ENCODE peak calls at places on chromosomes 3 and 15, in nine cellular contexts. B is aorta; L is NCI-H1105; D is activated T-cell treated with anti-CD3 and anti-CD28 coated beads for 1 hour; Q is amniotic stem cell; V is ACHN; J is stimulated activated CD4-positive, alpha-beta T cell treated with anti-CD3 and anti-CD28 coated beads, Interleukin-12 subunit alpha, Interleukin-12 subunit beta, amount 100 ng/mL, for 48 hours; W is activated CD4-positive, CD25-positive, alpha-beta regulatory T cell; P is foreskin melanocyte. G is an unnamed sample.

GRCh38 chr15:22253676-22254408 is 173.5 kb downstream of the OR4M2 start:
- DNase-seq in W (no peak), V (no peak), L (no peak), Q (no peak), D (no peak), B (no peak), J (no peak), P (no peak), G (no peak)

GRCh38 chr3:128495435-128495970 is 2.5 kb upstream of the GATA2 start:
- DNase-seq in J (no peak), P (no peak), L (no peak), W (no peak), B (no peak), D (no peak), V (no peak), Q (no peak), G (no peak)

GRCh38 chr3:112304611-112305010 is 10.6 kb upstream of the SLC9C1 start:
- DNase-seq in V (no peak), W (no peak), J (no peak), L (no peak), D (no peak), P (peak), B (no peak), Q (no peak), G (no peak)

GRCh38 chr15:70383856-70384255 is 286.1 kb upstream of the TLE3 start:
- DNase-seq in L (no peak), Q (no peak), V (no peak), W (no peak), B (no peak), P (no peak), D (no peak), J (no peak), G (no peak)

GRCh38 chr3:104273046-104273649 is 1093.6 kb upstream of the ALCAM start:
- DNase-seq in D (no peak), Q (peak), V (peak), B (no peak), J (no peak), L (peak), W (no peak), P (no peak), G (no peak)

GRCh38 chr15:33500432-33500831 is 189.7 kb downstream of the RYR3 start:
- DNase-seq in J (no peak), B (no peak), W (no peak), D (no peak), L (no peak), V (no peak), Q (no peak), P (no peak), G (no peak)

GRCh38 chr3:15633766-15634588 is 32.4 kb downstream of the BTD start:
- DNase-seq in D (no peak), B (no peak), L (no peak), V (no peak), Q (no peak), J (no peak), P (peak), W (no peak), G (no peak)

GRCh38 chr15:101159096-101159935 is 92.5 kb downstream of the CHSY1 start:
- DNase-seq in B (peak), P (no peak), J (no peak), V (no peak), L (no peak), W (no peak), Q (no peak), D (no peak), G (no peak)

GRCh38 chr3:171255236-171255806 is 204.9 kb downstream of the TNIK start:
- DNase-seq in V (no peak), J (no peak), Q (no peak), P (no peak), W (no peak), L (no peak), B (no peak), D (no peak), G (no peak)

GRCh38 chr3:183181606-183182005 is 19.1 kb upstream of the LAMP3 start:
- DNase-seq in B (no peak), J (no peak), V (no peak), W (no peak), Q (no peak), D (no peak), L (no peak), P (no peak), G (no peak)

GRCh38 chr3:156274791-156275190 is 154.4 kb downstream of the KCNAB1 start:
- DNase-seq in D (no peak), W (no peak), P (no peak), L (no peak), B (no peak), J (no peak), V (no peak), Q (no peak), G (no peak)

GRCh38 chr3:47978386-47978785 is 37.8 kb downstream of the MAP4 start:
- DNase-seq in Q (no peak), D (no peak), V (peak), W (no peak), J (no peak), B (no peak), P (no peak), L (no peak), G (no peak)

GRCh38 chr15:67125589-67126502 is 60.4 kb downstream of the SMAD3 start:
- DNase-seq in P (no peak), Q (peak), V (peak), D (no peak), J (no peak), B (peak), L (no peak), W (no peak), G (peak)

GRCh38 chr3:133135303-133135702 is 97.1 kb downstream of the TMEM108 start:
- DNase-seq in P (no peak), W (no peak), B (no peak), J (no peak), Q (no peak), L (no peak), V (no peak), D (no peak), G (no peak)

GRCh38 chr15:62579842-62580241 is 414.8 kb upstream of the C2CD4B start:
- DNase-seq in V (no peak), P (no peak), J (no peak), W (no peak), B (no peak), L (no peak), D (no peak), Q (no peak), G (no peak)

GRCh38 chr3:148158210-148158609 is 539.5 kb upstream of the AGTR1 start:
- DNase-seq in J (no peak), P (peak), L (no peak), W (no peak), D (no peak), Q (no peak), V (peak), B (peak), G (peak)

GRCh38 chr3:31732548-31732947 is 199.8 kb downstream of the STT3B start:
- DNase-seq in D (no peak), Q (no peak), P (no peak), L (peak), V (no peak), B (no peak), J (no peak), W (no peak), G (peak)

GRCh38 chr3:16520636-16521579 is 7.4 kb upstream of the RFTN1 start:
- DNase-seq in D (no peak), P (no peak), V (no peak), Q (no peak), L (no peak), J (no peak), W (no peak), B (no peak), G (no peak)

GRCh38 chr15:101675796-101676582 is 23.8 kb upstream of the TM2D3 start:
- DNase-seq in W (no peak), P (peak), Q (no peak), D (no peak), L (no peak), J (no peak), V (no peak), B (no peak), G (no peak)

GRCh38 chr3:149376728-149377407 is 581 bp downstream of the TM4SF1 start:
- DNase-seq in V (no peak), Q (no peak), J (no peak), P (no peak), B (no peak), D (no peak), L (no peak), W (no peak), G (no peak)

GRCh38 chr3:100525753-100526612 is 33.6 kb downstream of the TMEM45A start:
- DNase-seq in D (no peak), B (peak), W (no peak), P (peak), V (no peak), L (no peak), J (no peak), Q (peak), G (peak)

GRCh38 chr15:90097475-90097874 is 4.8 kb downstream of the IDH2 start:
- DNase-seq in B (peak), V (no peak), W (no peak), L (no peak), D (peak), P (no peak), Q (no peak), J (no peak), G (no peak)

GRCh38 chr15:32828507-32829186 is 110.8 kb downstream of the GREM1 start:
- DNase-seq in L (no peak), J (no peak), Q (peak), V (peak), W (no peak), B (no peak), P (no peak), D (no peak), G (no peak)